ENCODE peak calls at places on chromosomes 16 and 17, in seven cellular contexts. One of them, this sample, is unnamed.

GRCh38 chr17:68457168-68457538 is at the start of gene WIPI1:
- DNase-seq in glutamatergic neuron: no peak
- DNase-seq in tibial nerve: peak
- DNase-seq in Daoy: no peak
- DNase-seq in left colon: peak
- DNase-seq in AG09319: no peak
- DNase-seq in ELR: no peak
- DNase-seq in this sample: no peak

GRCh38 chr17:67492824-67493490 is 115.9 kb downstream of the PITPNC1 start:
- DNase-seq in glutamatergic neuron: no peak
- DNase-seq in tibial nerve: no peak
- DNase-seq in Daoy: no peak
- DNase-seq in left colon: no peak
- DNase-seq in AG09319: no peak
- DNase-seq in ELR: no peak
- DNase-seq in this sample: no peak

GRCh38 chr17:72846399-72846798 is 246.1 kb downstream of the SLC39A11 start:
- DNase-seq in glutamatergic neuron: no peak
- DNase-seq in tibial nerve: no peak
- DNase-seq in Daoy: no peak
- DNase-seq in left colon: no peak
- DNase-seq in AG09319: no peak
- DNase-seq in ELR: no peak
- DNase-seq in this sample: no peak

GRCh38 chr17:246226-246625 is 64.8 kb upstream of the DOC2B start:
- DNase-seq in glutamatergic neuron: no peak
- DNase-seq in tibial nerve: no peak
- DNase-seq in Daoy: no peak
- DNase-seq in left colon: peak
- DNase-seq in AG09319: no peak
- DNase-seq in ELR: no peak
- DNase-seq in this sample: no peak

GRCh38 chr17:1241904-1242303 is 28.3 kb upstream of the BHLHA9 start:
- DNase-seq in glutamatergic neuron: no peak
- DNase-seq in tibial nerve: peak
- DNase-seq in Daoy: peak
- DNase-seq in left colon: no peak
- DNase-seq in AG09319: peak
- DNase-seq in ELR: no peak
- DNase-seq in this sample: no peak

GRCh38 chr17:41777579-41778188 is 8.8 kb downstream of the JUP start:
- DNase-seq in glutamatergic neuron: no peak
- DNase-seq in tibial nerve: peak
- DNase-seq in Daoy: peak
- DNase-seq in left colon: peak
- DNase-seq in AG09319: peak
- DNase-seq in ELR: peak
- DNase-seq in this sample: no peak

GRCh38 chr17:72126575-72127486 is 6.0 kb downstream of the SOX9 start:
- DNase-seq in glutamatergic neuron: no peak
- DNase-seq in tibial nerve: no peak
- DNase-seq in Daoy: peak
- DNase-seq in left colon: no peak
- DNase-seq in AG09319: no peak
- DNase-seq in ELR: peak
- DNase-seq in this sample: no peak

GRCh38 chr16:84673561-84673960 is 25.2 kb downstream of the KLHL36 start:
- DNase-seq in glutamatergic neuron: no peak
- DNase-seq in tibial nerve: no peak
- DNase-seq in Daoy: no peak
- DNase-seq in left colon: no peak
- DNase-seq in AG09319: no peak
- DNase-seq in ELR: no peak
- DNase-seq in this sample: no peak

GRCh38 chr17:8133398-8133797 is 9.5 kb upstream of the HES7 start:
- DNase-seq in glutamatergic neuron: no peak
- DNase-seq in tibial nerve: no peak
- DNase-seq in Daoy: no peak
- DNase-seq in left colon: no peak
- DNase-seq in AG09319: no peak
- DNase-seq in ELR: no peak
- DNase-seq in this sample: no peak

GRCh38 chr16:53899471-53899870 is 195.5 kb downstream of the FTO start:
- DNase-seq in glutamatergic neuron: no peak
- DNase-seq in tibial nerve: no peak
- DNase-seq in Daoy: no peak
- DNase-seq in left colon: no peak
- DNase-seq in AG09319: no peak
- DNase-seq in ELR: no peak
- DNase-seq in this sample: no peak

GRCh38 chr16:74226361-74226979 is 70.1 kb upstream of the PSMD7 start:
- DNase-seq in glutamatergic neuron: no peak
- DNase-seq in tibial nerve: no peak
- DNase-seq in Daoy: peak
- DNase-seq in left colon: no peak
- DNase-seq in AG09319: no peak
- DNase-seq in ELR: peak
- DNase-seq in this sample: no peak

GRCh38 chr17:80294210-80294609 is 33.6 kb downstream of the RNF213 start:
- DNase-seq in glutamatergic neuron: peak
- DNase-seq in tibial nerve: no peak
- DNase-seq in Daoy: no peak
- DNase-seq in left colon: no peak
- DNase-seq in AG09319: no peak
- DNase-seq in ELR: no peak
- DNase-seq in this sample: no peak

GRCh38 chr17:64572682-64573154 is 65.9 kb downstream of the CEP95 start:
- DNase-seq in glutamatergic neuron: no peak
- DNase-seq in tibial nerve: no peak
- DNase-seq in Daoy: no peak
- DNase-seq in left colon: no peak
- DNase-seq in AG09319: no peak
- DNase-seq in ELR: peak
- DNase-seq in this sample: no peak

GRCh38 chr16:85753976-85754375 is 3.1 kb upstream of the C16orf74 start:
- DNase-seq in glutamatergic neuron: no peak
- DNase-seq in tibial nerve: no peak
- DNase-seq in Daoy: no peak
- DNase-seq in left colon: peak
- DNase-seq in AG09319: no peak
- DNase-seq in ELR: no peak
- DNase-seq in this sample: no peak

GRCh38 chr17:56593741-56594527 is 435 bp downstream of the NOG start:
- DNase-seq in glutamatergic neuron: peak
- DNase-seq in tibial nerve: no peak
- DNase-seq in Daoy: peak
- DNase-seq in left colon: peak
- DNase-seq in AG09319: peak
- DNase-seq in ELR: peak
- DNase-seq in this sample: peak

GRCh38 chr17:60720763-60721531 is 43.3 kb downstream of the BCAS3 start:
- DNase-seq in glutamatergic neuron: peak
- DNase-seq in tibial nerve: no peak
- DNase-seq in Daoy: peak
- DNase-seq in left colon: peak
- DNase-seq in AG09319: peak
- DNase-seq in ELR: peak
- DNase-seq in this sample: peak

GRCh38 chr17:19418312-19418992 is 7.4 kb downstream of the RNF112 start:
- DNase-seq in glutamatergic neuron: no peak
- DNase-seq in tibial nerve: no peak
- DNase-seq in Daoy: peak
- DNase-seq in left colon: no peak
- DNase-seq in AG09319: no peak
- DNase-seq in ELR: peak
- DNase-seq in this sample: no peak

GRCh38 chr16:67411339-67411738 is 4.9 kb downstream of the ZDHHC1 start:
- DNase-seq in glutamatergic neuron: no peak
- DNase-seq in tibial nerve: no peak
- DNase-seq in Daoy: no peak
- DNase-seq in left colon: no peak
- DNase-seq in AG09319: no peak
- DNase-seq in ELR: no peak
- DNase-seq in this sample: no peak

GRCh38 chr17:33260638-33261037 is 32.5 kb downstream of the ASIC2 start:
- DNase-seq in glutamatergic neuron: no peak
- DNase-seq in tibial nerve: no peak
- DNase-seq in Daoy: no peak
- DNase-seq in left colon: peak
- DNase-seq in AG09319: no peak
- DNase-seq in ELR: no peak
- DNase-seq in this sample: no peak

GRCh38 chr17:17830740-17831207 is 6.0 kb downstream of the SREBF1 start:
- DNase-seq in glutamatergic neuron: peak
- DNase-seq in tibial nerve: no peak
- DNase-seq in Daoy: no peak
- DNase-seq in left colon: peak
- DNase-seq in AG09319: no peak
- DNase-seq in ELR: no peak
- DNase-seq in this sample: no peak

GRCh38 chr17:30093463-30094147 is 23.0 kb upstream of the NSRP1 start:
- DNase-seq in glutamatergic neuron: peak
- DNase-seq in tibial nerve: no peak
- DNase-seq in Daoy: peak
- DNase-seq in left colon: no peak
- DNase-seq in AG09319: peak
- DNase-seq in ELR: peak
- DNase-seq in this sample: no peak

GRCh38 chr16:56988161-56988947 is 1.0 kb upstream of the NLRC5 start:
- DNase-seq in glutamatergic neuron: no peak
- DNase-seq in tibial nerve: no peak
- DNase-seq in Daoy: no peak
- DNase-seq in left colon: no peak
- DNase-seq in AG09319: no peak
- DNase-seq in ELR: no peak
- DNase-seq in this sample: peak

GRCh38 chr17:3535253-3535995 is 22.2 kb downstream of the TRPV3 start:
- DNase-seq in glutamatergic neuron: peak
- DNase-seq in tibial nerve: no peak
- DNase-seq in Daoy: peak
- DNase-seq in left colon: peak
- DNase-seq in AG09319: peak
- DNase-seq in ELR: peak
- DNase-seq in this sample: peak

GRCh38 chr17:43714338-43715149 is 44.0 kb downstream of the SOST start:
- DNase-seq in glutamatergic neuron: no peak
- DNase-seq in tibial nerve: no peak
- DNase-seq in Daoy: peak
- DNase-seq in left colon: no peak
- DNase-seq in AG09319: no peak
- DNase-seq in ELR: peak
- DNase-seq in this sample: no peak

GRCh38 chr16:1312903-1313302 is 3.5 kb downstream of the UBE2I start:
- DNase-seq in glutamatergic neuron: no peak
- DNase-seq in tibial nerve: no peak
- DNase-seq in Daoy: no peak
- DNase-seq in left colon: no peak
- DNase-seq in AG09319: no peak
- DNase-seq in ELR: no peak
- DNase-seq in this sample: no peak

GRCh38 chr17:16938031-16938430 is 33.9 kb downstream of the TNFRSF13B start:
- DNase-seq in glutamatergic neuron: no peak
- DNase-seq in tibial nerve: no peak
- DNase-seq in Daoy: no peak
- DNase-seq in left colon: no peak
- DNase-seq in AG09319: no peak
- DNase-seq in ELR: no peak
- DNase-seq in this sample: no peak

GRCh38 chr16:47888142-47888541 is 267.7 kb downstream of the ABCC12 start:
- DNase-seq in glutamatergic neuron: no peak
- DNase-seq in tibial nerve: no peak
- DNase-seq in Daoy: peak
- DNase-seq in left colon: no peak
- DNase-seq in AG09319: no peak
- DNase-seq in ELR: peak
- DNase-seq in this sample: no peak

GRCh38 chr17:47205419-47205963 is 3.7 kb upstream of the MYL4 start:
- DNase-seq in glutamatergic neuron: peak
- DNase-seq in tibial nerve: peak
- DNase-seq in Daoy: peak
- DNase-seq in left colon: peak
- DNase-seq in AG09319: no peak
- DNase-seq in ELR: peak
- DNase-seq in this sample: peak

GRCh38 chr16:72971370-72971769 is 76.6 kb downstream of the ZFHX3 start:
- DNase-seq in glutamatergic neuron: no peak
- DNase-seq in tibial nerve: no peak
- DNase-seq in Daoy: no peak
- DNase-seq in left colon: no peak
- DNase-seq in AG09319: no peak
- DNase-seq in ELR: no peak
- DNase-seq in this sample: no peak

GRCh38 chr16:28213396-28213795 is 1.6 kb upstream of the XPO6 start:
- DNase-seq in glutamatergic neuron: no peak
- DNase-seq in tibial nerve: no peak
- DNase-seq in Daoy: no peak
- DNase-seq in left colon: no peak
- DNase-seq in AG09319: no peak
- DNase-seq in ELR: no peak
- DNase-seq in this sample: no peak

GRCh38 chr16:50326835-50327465 is 41.8 kb downstream of the BRD7 start:
- DNase-seq in glutamatergic neuron: peak
- DNase-seq in tibial nerve: no peak
- DNase-seq in Daoy: no peak
- DNase-seq in left colon: peak
- DNase-seq in AG09319: no peak
- DNase-seq in ELR: peak
- DNase-seq in this sample: peak

GRCh38 chr17:61076649-61077048 is 323.0 kb upstream of the TBX2 start:
- DNase-seq in glutamatergic neuron: no peak
- DNase-seq in tibial nerve: no peak
- DNase-seq in Daoy: no peak
- DNase-seq in left colon: no peak
- DNase-seq in AG09319: peak
- DNase-seq in ELR: no peak
- DNase-seq in this sample: no peak

GRCh38 chr17:7476474-7476873 is 3.0 kb downstream of the ZBTB4 start:
- DNase-seq in glutamatergic neuron: no peak
- DNase-seq in tibial nerve: no peak
- DNase-seq in Daoy: peak
- DNase-seq in left colon: no peak
- DNase-seq in AG09319: no peak
- DNase-seq in ELR: peak
- DNase-seq in this sample: no peak

GRCh38 chr16:57062329-57062728 is 30.1 kb upstream of the CPNE2 start:
- DNase-seq in glutamatergic neuron: no peak
- DNase-seq in tibial nerve: no peak
- DNase-seq in Daoy: no peak
- DNase-seq in left colon: no peak
- DNase-seq in AG09319: no peak
- DNase-seq in ELR: no peak
- DNase-seq in this sample: no peak

GRCh38 chr17:21285164-21286065 is 904 bp downstream of the MAP2K3 start:
- DNase-seq in glutamatergic neuron: no peak
- DNase-seq in tibial nerve: no peak
- DNase-seq in Daoy: peak
- DNase-seq in left colon: peak
- DNase-seq in AG09319: no peak
- DNase-seq in ELR: peak
- DNase-seq in this sample: no peak

GRCh38 chr16:14249291-14250032 is 178.3 kb downstream of the MRTFB start:
- DNase-seq in glutamatergic neuron: peak
- DNase-seq in tibial nerve: peak
- DNase-seq in Daoy: peak
- DNase-seq in left colon: peak
- DNase-seq in AG09319: peak
- DNase-seq in ELR: peak
- DNase-seq in this sample: peak